ENCODE peak calls at places on chromosomes 11 and 22, in seven cellular contexts. One of them, this sample, is unnamed.

GRCh38 chr11:43467958-43468357 is 109.2 kb downstream of the TTC17 start:
- DNase-seq in Peyer's patch: no peak
- DNase-seq in testis: no peak
- DNase-seq in activated T-helper 2 cell treated with anti-CD3 and anti-CD28 coated beads, Interferon-gamma antibody, Interleukin-2, Interleukin-4, amounts not matched to agents 10 μg/mL and 5 μg/mL and 100 μg/mL, durations not matched to agents 14 hours and 24 hours and 36 hours: no peak
- DNase-seq in HFF-Myc: no peak
- DNase-seq in ovary: no peak
- DNase-seq in stimulated activated CD4-positive, alpha-beta T cell treated with anti-CD3 and anti-CD28 coated beads, Interleukin-1b, Interleukin-23, amount 100 ng/mL, for 4 hours: no peak
- DNase-seq in this sample: no peak

GRCh38 chr22:22928666-22929380 is 41.2 kb downstream of the IGLL5 start:
- DNase-seq in stimulated activated CD4-positive, alpha-beta T cell treated with anti-CD3 and anti-CD28 coated beads, Interleukin-1b, Interleukin-23, amount 100 ng/mL, for 4 hours: no peak
- DNase-seq in HFF-Myc: no peak
- DNase-seq in activated T-helper 2 cell treated with anti-CD3 and anti-CD28 coated beads, Interferon-gamma antibody, Interleukin-2, Interleukin-4, amounts not matched to agents 10 μg/mL and 5 μg/mL and 100 μg/mL, durations not matched to agents 14 hours and 24 hours and 36 hours: peak
- DNase-seq in ovary: no peak
- DNase-seq in Peyer's patch: peak
- DNase-seq in testis: no peak
- DNase-seq in this sample: no peak

GRCh38 chr11:73975479-73975757 is 7.2 kb downstream of the UCP2 start:
- DNase-seq in Peyer's patch: no peak
- DNase-seq in stimulated activated CD4-positive, alpha-beta T cell treated with anti-CD3 and anti-CD28 coated beads, Interleukin-1b, Interleukin-23, amount 100 ng/mL, for 4 hours: no peak
- DNase-seq in activated T-helper 2 cell treated with anti-CD3 and anti-CD28 coated beads, Interferon-gamma antibody, Interleukin-2, Interleukin-4, amounts not matched to agents 10 μg/mL and 5 μg/mL and 100 μg/mL, durations not matched to agents 14 hours and 24 hours and 36 hours: no peak
- DNase-seq in testis: no peak
- DNase-seq in ovary: no peak
- DNase-seq in HFF-Myc: no peak
- DNase-seq in this sample: no peak

GRCh38 chr11:128326791-128327190 is 260.6 kb downstream of the ETS1 start:
- DNase-seq in ovary: no peak
- DNase-seq in activated T-helper 2 cell treated with anti-CD3 and anti-CD28 coated beads, Interferon-gamma antibody, Interleukin-2, Interleukin-4, amounts not matched to agents 10 μg/mL and 5 μg/mL and 100 μg/mL, durations not matched to agents 14 hours and 24 hours and 36 hours: no peak
- DNase-seq in testis: no peak
- DNase-seq in stimulated activated CD4-positive, alpha-beta T cell treated with anti-CD3 and anti-CD28 coated beads, Interleukin-1b, Interleukin-23, amount 100 ng/mL, for 4 hours: no peak
- DNase-seq in HFF-Myc: no peak
- DNase-seq in Peyer's patch: no peak
- DNase-seq in this sample: no peak

GRCh38 chr11:43632171-43632570 is 48.4 kb upstream of the HSD17B12 start:
- DNase-seq in Peyer's patch: no peak
- DNase-seq in activated T-helper 2 cell treated with anti-CD3 and anti-CD28 coated beads, Interferon-gamma antibody, Interleukin-2, Interleukin-4, amounts not matched to agents 10 μg/mL and 5 μg/mL and 100 μg/mL, durations not matched to agents 14 hours and 24 hours and 36 hours: no peak
- DNase-seq in stimulated activated CD4-positive, alpha-beta T cell treated with anti-CD3 and anti-CD28 coated beads, Interleukin-1b, Interleukin-23, amount 100 ng/mL, for 4 hours: no peak
- DNase-seq in ovary: no peak
- DNase-seq in testis: no peak
- DNase-seq in HFF-Myc: peak
- DNase-seq in this sample: no peak

GRCh38 chr22:37095113-37095512 is 14.4 kb downstream of the TMPRSS6 start:
- DNase-seq in activated T-helper 2 cell treated with anti-CD3 and anti-CD28 coated beads, Interferon-gamma antibody, Interleukin-2, Interleukin-4, amounts not matched to agents 10 μg/mL and 5 μg/mL and 100 μg/mL, durations not matched to agents 14 hours and 24 hours and 36 hours: no peak
- DNase-seq in HFF-Myc: no peak
- DNase-seq in testis: no peak
- DNase-seq in Peyer's patch: no peak
- DNase-seq in stimulated activated CD4-positive, alpha-beta T cell treated with anti-CD3 and anti-CD28 coated beads, Interleukin-1b, Interleukin-23, amount 100 ng/mL, for 4 hours: peak
- DNase-seq in ovary: no peak
- DNase-seq in this sample: no peak

GRCh38 chr11:86578727-86579405 is 93.5 kb downstream of the ME3 start:
- DNase-seq in testis: no peak
- DNase-seq in stimulated activated CD4-positive, alpha-beta T cell treated with anti-CD3 and anti-CD28 coated beads, Interleukin-1b, Interleukin-23, amount 100 ng/mL, for 4 hours: no peak
- DNase-seq in activated T-helper 2 cell treated with anti-CD3 and anti-CD28 coated beads, Interferon-gamma antibody, Interleukin-2, Interleukin-4, amounts not matched to agents 10 μg/mL and 5 μg/mL and 100 μg/mL, durations not matched to agents 14 hours and 24 hours and 36 hours: no peak
- DNase-seq in HFF-Myc: no peak
- DNase-seq in ovary: no peak
- DNase-seq in Peyer's patch: no peak
- DNase-seq in this sample: no peak

GRCh38 chr11:1233351-1234053 is 10.6 kb downstream of the MUC5B start:
- DNase-seq in stimulated activated CD4-positive, alpha-beta T cell treated with anti-CD3 and anti-CD28 coated beads, Interleukin-1b, Interleukin-23, amount 100 ng/mL, for 4 hours: no peak
- DNase-seq in activated T-helper 2 cell treated with anti-CD3 and anti-CD28 coated beads, Interferon-gamma antibody, Interleukin-2, Interleukin-4, amounts not matched to agents 10 μg/mL and 5 μg/mL and 100 μg/mL, durations not matched to agents 14 hours and 24 hours and 36 hours: no peak
- DNase-seq in HFF-Myc: no peak
- DNase-seq in Peyer's patch: no peak
- DNase-seq in ovary: no peak
- DNase-seq in testis: no peak
- DNase-seq in this sample: no peak

GRCh38 chr11:64768300-64768694 is 8.5 kb upstream of the PYGM start:
- DNase-seq in ovary: no peak
- DNase-seq in stimulated activated CD4-positive, alpha-beta T cell treated with anti-CD3 and anti-CD28 coated beads, Interleukin-1b, Interleukin-23, amount 100 ng/mL, for 4 hours: no peak
- DNase-seq in testis: no peak
- DNase-seq in HFF-Myc: no peak
- DNase-seq in Peyer's patch: no peak
- DNase-seq in activated T-helper 2 cell treated with anti-CD3 and anti-CD28 coated beads, Interferon-gamma antibody, Interleukin-2, Interleukin-4, amounts not matched to agents 10 μg/mL and 5 μg/mL and 100 μg/mL, durations not matched to agents 14 hours and 24 hours and 36 hours: no peak
- DNase-seq in this sample: no peak

GRCh38 chr11:132408877-132409276 is 1038.5 kb downstream of the NTM start:
- DNase-seq in stimulated activated CD4-positive, alpha-beta T cell treated with anti-CD3 and anti-CD28 coated beads, Interleukin-1b, Interleukin-23, amount 100 ng/mL, for 4 hours: no peak
- DNase-seq in activated T-helper 2 cell treated with anti-CD3 and anti-CD28 coated beads, Interferon-gamma antibody, Interleukin-2, Interleukin-4, amounts not matched to agents 10 μg/mL and 5 μg/mL and 100 μg/mL, durations not matched to agents 14 hours and 24 hours and 36 hours: no peak
- DNase-seq in Peyer's patch: no peak
- DNase-seq in testis: no peak
- DNase-seq in ovary: no peak
- DNase-seq in HFF-Myc: no peak
- DNase-seq in this sample: no peak

GRCh38 chr22:27201741-27202140 is 544.4 kb downstream of the MIAT start:
- DNase-seq in testis: no peak
- DNase-seq in Peyer's patch: no peak
- DNase-seq in stimulated activated CD4-positive, alpha-beta T cell treated with anti-CD3 and anti-CD28 coated beads, Interleukin-1b, Interleukin-23, amount 100 ng/mL, for 4 hours: no peak
- DNase-seq in ovary: no peak
- DNase-seq in HFF-Myc: no peak
- DNase-seq in activated T-helper 2 cell treated with anti-CD3 and anti-CD28 coated beads, Interferon-gamma antibody, Interleukin-2, Interleukin-4, amounts not matched to agents 10 μg/mL and 5 μg/mL and 100 μg/mL, durations not matched to agents 14 hours and 24 hours and 36 hours: no peak
- DNase-seq in this sample: no peak

GRCh38 chr11:82003671-82004148 is 730.0 kb downstream of the FAM181B start:
- DNase-seq in testis: no peak
- DNase-seq in ovary: no peak
- DNase-seq in Peyer's patch: no peak
- DNase-seq in HFF-Myc: no peak
- DNase-seq in stimulated activated CD4-positive, alpha-beta T cell treated with anti-CD3 and anti-CD28 coated beads, Interleukin-1b, Interleukin-23, amount 100 ng/mL, for 4 hours: no peak
- DNase-seq in activated T-helper 2 cell treated with anti-CD3 and anti-CD28 coated beads, Interferon-gamma antibody, Interleukin-2, Interleukin-4, amounts not matched to agents 10 μg/mL and 5 μg/mL and 100 μg/mL, durations not matched to agents 14 hours and 24 hours and 36 hours: no peak
- DNase-seq in this sample: no peak

GRCh38 chr11:116703421-116703820 is 69.4 kb downstream of the BUD13 start:
- DNase-seq in stimulated activated CD4-positive, alpha-beta T cell treated with anti-CD3 and anti-CD28 coated beads, Interleukin-1b, Interleukin-23, amount 100 ng/mL, for 4 hours: no peak
- DNase-seq in ovary: no peak
- DNase-seq in testis: no peak
- DNase-seq in HFF-Myc: no peak
- DNase-seq in activated T-helper 2 cell treated with anti-CD3 and anti-CD28 coated beads, Interferon-gamma antibody, Interleukin-2, Interleukin-4, amounts not matched to agents 10 μg/mL and 5 μg/mL and 100 μg/mL, durations not matched to agents 14 hours and 24 hours and 36 hours: no peak
- DNase-seq in Peyer's patch: no peak
- DNase-seq in this sample: no peak

GRCh38 chr22:35631597-35631996 is 14.5 kb upstream of the MB start:
- DNase-seq in testis: peak
- DNase-seq in Peyer's patch: peak
- DNase-seq in HFF-Myc: no peak
- DNase-seq in stimulated activated CD4-positive, alpha-beta T cell treated with anti-CD3 and anti-CD28 coated beads, Interleukin-1b, Interleukin-23, amount 100 ng/mL, for 4 hours: no peak
- DNase-seq in activated T-helper 2 cell treated with anti-CD3 and anti-CD28 coated beads, Interferon-gamma antibody, Interleukin-2, Interleukin-4, amounts not matched to agents 10 μg/mL and 5 μg/mL and 100 μg/mL, durations not matched to agents 14 hours and 24 hours and 36 hours: no peak
- DNase-seq in ovary: no peak
- DNase-seq in this sample: no peak

GRCh38 chr11:115052601-115053000 is 374.3 kb downstream of the NXPE2 start:
- DNase-seq in Peyer's patch: no peak
- DNase-seq in testis: no peak
- DNase-seq in stimulated activated CD4-positive, alpha-beta T cell treated with anti-CD3 and anti-CD28 coated beads, Interleukin-1b, Interleukin-23, amount 100 ng/mL, for 4 hours: no peak
- DNase-seq in HFF-Myc: no peak
- DNase-seq in ovary: no peak
- DNase-seq in activated T-helper 2 cell treated with anti-CD3 and anti-CD28 coated beads, Interferon-gamma antibody, Interleukin-2, Interleukin-4, amounts not matched to agents 10 μg/mL and 5 μg/mL and 100 μg/mL, durations not matched to agents 14 hours and 24 hours and 36 hours: no peak
- DNase-seq in this sample: no peak

GRCh38 chr22:24326266-24326665 is 55.6 kb downstream of the SPECC1L start:
- DNase-seq in ovary: no peak
- DNase-seq in Peyer's patch: no peak
- DNase-seq in activated T-helper 2 cell treated with anti-CD3 and anti-CD28 coated beads, Interferon-gamma antibody, Interleukin-2, Interleukin-4, amounts not matched to agents 10 μg/mL and 5 μg/mL and 100 μg/mL, durations not matched to agents 14 hours and 24 hours and 36 hours: no peak
- DNase-seq in testis: no peak
- DNase-seq in HFF-Myc: no peak
- DNase-seq in stimulated activated CD4-positive, alpha-beta T cell treated with anti-CD3 and anti-CD28 coated beads, Interleukin-1b, Interleukin-23, amount 100 ng/mL, for 4 hours: no peak
- DNase-seq in this sample: no peak

GRCh38 chr11:81966340-81966739 is 767.3 kb downstream of the FAM181B start:
- DNase-seq in HFF-Myc: no peak
- DNase-seq in testis: no peak
- DNase-seq in activated T-helper 2 cell treated with anti-CD3 and anti-CD28 coated beads, Interferon-gamma antibody, Interleukin-2, Interleukin-4, amounts not matched to agents 10 μg/mL and 5 μg/mL and 100 μg/mL, durations not matched to agents 14 hours and 24 hours and 36 hours: no peak
- DNase-seq in Peyer's patch: no peak
- DNase-seq in stimulated activated CD4-positive, alpha-beta T cell treated with anti-CD3 and anti-CD28 coated beads, Interleukin-1b, Interleukin-23, amount 100 ng/mL, for 4 hours: no peak
- DNase-seq in ovary: no peak
- DNase-seq in this sample: no peak

GRCh38 chr11:33830903-33831648 is 56.8 kb upstream of the FBXO3 start:
- DNase-seq in stimulated activated CD4-positive, alpha-beta T cell treated with anti-CD3 and anti-CD28 coated beads, Interleukin-1b, Interleukin-23, amount 100 ng/mL, for 4 hours: no peak
- DNase-seq in ovary: no peak
- DNase-seq in activated T-helper 2 cell treated with anti-CD3 and anti-CD28 coated beads, Interferon-gamma antibody, Interleukin-2, Interleukin-4, amounts not matched to agents 10 μg/mL and 5 μg/mL and 100 μg/mL, durations not matched to agents 14 hours and 24 hours and 36 hours: no peak
- DNase-seq in HFF-Myc: no peak
- DNase-seq in testis: no peak
- DNase-seq in Peyer's patch: no peak
- DNase-seq in this sample: no peak

GRCh38 chr11:118623291-118623655 is 15.9 kb downstream of the PHLDB1 start:
- DNase-seq in Peyer's patch: no peak
- DNase-seq in activated T-helper 2 cell treated with anti-CD3 and anti-CD28 coated beads, Interferon-gamma antibody, Interleukin-2, Interleukin-4, amounts not matched to agents 10 μg/mL and 5 μg/mL and 100 μg/mL, durations not matched to agents 14 hours and 24 hours and 36 hours: no peak
- DNase-seq in stimulated activated CD4-positive, alpha-beta T cell treated with anti-CD3 and anti-CD28 coated beads, Interleukin-1b, Interleukin-23, amount 100 ng/mL, for 4 hours: no peak
- DNase-seq in ovary: no peak
- DNase-seq in HFF-Myc: no peak
- DNase-seq in testis: no peak
- DNase-seq in this sample: no peak

GRCh38 chr11:46876471-46876870 is 30.4 kb upstream of the CKAP5 start:
- DNase-seq in stimulated activated CD4-positive, alpha-beta T cell treated with anti-CD3 and anti-CD28 coated beads, Interleukin-1b, Interleukin-23, amount 100 ng/mL, for 4 hours: no peak
- DNase-seq in testis: no peak
- DNase-seq in ovary: no peak
- DNase-seq in activated T-helper 2 cell treated with anti-CD3 and anti-CD28 coated beads, Interferon-gamma antibody, Interleukin-2, Interleukin-4, amounts not matched to agents 10 μg/mL and 5 μg/mL and 100 μg/mL, durations not matched to agents 14 hours and 24 hours and 36 hours: no peak
- DNase-seq in HFF-Myc: no peak
- DNase-seq in Peyer's patch: no peak
- DNase-seq in this sample: no peak

GRCh38 chr11:72250661-72251465 is 6.9 kb upstream of the PHOX2A start:
- DNase-seq in ovary: no peak
- DNase-seq in testis: no peak
- DNase-seq in Peyer's patch: no peak
- DNase-seq in stimulated activated CD4-positive, alpha-beta T cell treated with anti-CD3 and anti-CD28 coated beads, Interleukin-1b, Interleukin-23, amount 100 ng/mL, for 4 hours: no peak
- DNase-seq in HFF-Myc: no peak
- DNase-seq in activated T-helper 2 cell treated with anti-CD3 and anti-CD28 coated beads, Interferon-gamma antibody, Interleukin-2, Interleukin-4, amounts not matched to agents 10 μg/mL and 5 μg/mL and 100 μg/mL, durations not matched to agents 14 hours and 24 hours and 36 hours: no peak
- DNase-seq in this sample: no peak

GRCh38 chr22:46382524-46382923 is 47.0 kb downstream of the TRMU start:
- DNase-seq in stimulated activated CD4-positive, alpha-beta T cell treated with anti-CD3 and anti-CD28 coated beads, Interleukin-1b, Interleukin-23, amount 100 ng/mL, for 4 hours: no peak
- DNase-seq in Peyer's patch: no peak
- DNase-seq in testis: no peak
- DNase-seq in HFF-Myc: no peak
- DNase-seq in activated T-helper 2 cell treated with anti-CD3 and anti-CD28 coated beads, Interferon-gamma antibody, Interleukin-2, Interleukin-4, amounts not matched to agents 10 μg/mL and 5 μg/mL and 100 μg/mL, durations not matched to agents 14 hours and 24 hours and 36 hours: no peak
- DNase-seq in ovary: no peak
- DNase-seq in this sample: no peak

GRCh38 chr11:92750794-92751193 is 218.7 kb upstream of the MTNR1B start:
- DNase-seq in activated T-helper 2 cell treated with anti-CD3 and anti-CD28 coated beads, Interferon-gamma antibody, Interleukin-2, Interleukin-4, amounts not matched to agents 10 μg/mL and 5 μg/mL and 100 μg/mL, durations not matched to agents 14 hours and 24 hours and 36 hours: no peak
- DNase-seq in HFF-Myc: no peak
- DNase-seq in stimulated activated CD4-positive, alpha-beta T cell treated with anti-CD3 and anti-CD28 coated beads, Interleukin-1b, Interleukin-23, amount 100 ng/mL, for 4 hours: no peak
- DNase-seq in testis: no peak
- DNase-seq in Peyer's patch: no peak
- DNase-seq in ovary: no peak
- DNase-seq in this sample: no peak

GRCh38 chr22:41690476-41690875 is 1.8 kb upstream of the SNU13 start:
- DNase-seq in testis: no peak
- DNase-seq in stimulated activated CD4-positive, alpha-beta T cell treated with anti-CD3 and anti-CD28 coated beads, Interleukin-1b, Interleukin-23, amount 100 ng/mL, for 4 hours: no peak
- DNase-seq in Peyer's patch: no peak
- DNase-seq in activated T-helper 2 cell treated with anti-CD3 and anti-CD28 coated beads, Interferon-gamma antibody, Interleukin-2, Interleukin-4, amounts not matched to agents 10 μg/mL and 5 μg/mL and 100 μg/mL, durations not matched to agents 14 hours and 24 hours and 36 hours: no peak
- DNase-seq in ovary: no peak
- DNase-seq in HFF-Myc: no peak
- DNase-seq in this sample: no peak

GRCh38 chr11:20208622-20209090 is 48.4 kb upstream of the DBX1 start:
- DNase-seq in activated T-helper 2 cell treated with anti-CD3 and anti-CD28 coated beads, Interferon-gamma antibody, Interleukin-2, Interleukin-4, amounts not matched to agents 10 μg/mL and 5 μg/mL and 100 μg/mL, durations not matched to agents 14 hours and 24 hours and 36 hours: no peak
- DNase-seq in testis: no peak
- DNase-seq in ovary: no peak
- DNase-seq in HFF-Myc: no peak
- DNase-seq in stimulated activated CD4-positive, alpha-beta T cell treated with anti-CD3 and anti-CD28 coated beads, Interleukin-1b, Interleukin-23, amount 100 ng/mL, for 4 hours: no peak
- DNase-seq in Peyer's patch: no peak
- DNase-seq in this sample: no peak

GRCh38 chr11:58493676-58494075 is 14.2 kb downstream of the OR5B21 start:
- DNase-seq in Peyer's patch: no peak
- DNase-seq in HFF-Myc: no peak
- DNase-seq in ovary: no peak
- DNase-seq in testis: no peak
- DNase-seq in stimulated activated CD4-positive, alpha-beta T cell treated with anti-CD3 and anti-CD28 coated beads, Interleukin-1b, Interleukin-23, amount 100 ng/mL, for 4 hours: no peak
- DNase-seq in activated T-helper 2 cell treated with anti-CD3 and anti-CD28 coated beads, Interferon-gamma antibody, Interleukin-2, Interleukin-4, amounts not matched to agents 10 μg/mL and 5 μg/mL and 100 μg/mL, durations not matched to agents 14 hours and 24 hours and 36 hours: no peak
- DNase-seq in this sample: no peak